ENCODE peak calls at places on chromosomes 5 and 9, in ten cellular contexts. One of them, this sample, is unnamed.

GRCh38 chr9:128192601-128193371 is 1.4 kb upstream of the CIZ1 start:
- DNase-seq in fibroblast of the aortic adventitia: peak
- DNase-seq in B cell: peak
- DNase-seq in HFFc6: peak
- DNase-seq in epithelial cell of esophagus: peak
- DNase-seq in adrenal gland: peak
- DNase-seq in MCF 10A: peak
- DNase-seq in A549: peak
- DNase-seq in gastrocnemius medialis: peak
- DNase-seq in endothelial cell: peak
- DNase-seq in this sample: peak

GRCh38 chr5:119367502-119368237 is 11.9 kb downstream of the TNFAIP8 start:
- DNase-seq in endothelial cell: no peak
- DNase-seq in A549: no peak
- DNase-seq in adrenal gland: no peak
- DNase-seq in epithelial cell of esophagus: peak
- DNase-seq in fibroblast of the aortic adventitia: peak
- DNase-seq in B cell: no peak
- DNase-seq in MCF 10A: peak
- DNase-seq in HFFc6: peak
- DNase-seq in gastrocnemius medialis: no peak
- DNase-seq in this sample: no peak

GRCh38 chr9:5286262-5286661 is 18.3 kb downstream of the RLN2 start:
- DNase-seq in endothelial cell: no peak
- DNase-seq in B cell: no peak
- DNase-seq in A549: no peak
- DNase-seq in gastrocnemius medialis: no peak
- DNase-seq in fibroblast of the aortic adventitia: no peak
- DNase-seq in HFFc6: no peak
- DNase-seq in adrenal gland: no peak
- DNase-seq in MCF 10A: no peak
- DNase-seq in epithelial cell of esophagus: no peak
- DNase-seq in this sample: no peak

GRCh38 chr9:38692707-38693106 is 27.2 kb downstream of the FAM240B start:
- DNase-seq in B cell: no peak
- DNase-seq in gastrocnemius medialis: no peak
- DNase-seq in A549: no peak
- DNase-seq in endothelial cell: no peak
- DNase-seq in epithelial cell of esophagus: no peak
- DNase-seq in MCF 10A: no peak
- DNase-seq in fibroblast of the aortic adventitia: no peak
- DNase-seq in HFFc6: no peak
- DNase-seq in adrenal gland: no peak
- DNase-seq in this sample: no peak

GRCh38 chr5:171783051-171783450 is 2.6 kb upstream of the SMIM23 start:
- DNase-seq in endothelial cell: no peak
- DNase-seq in epithelial cell of esophagus: peak
- DNase-seq in MCF 10A: peak
- DNase-seq in B cell: no peak
- DNase-seq in gastrocnemius medialis: no peak
- DNase-seq in A549: no peak
- DNase-seq in HFFc6: no peak
- DNase-seq in fibroblast of the aortic adventitia: peak
- DNase-seq in adrenal gland: no peak
- DNase-seq in this sample: no peak

GRCh38 chr5:31707294-31707693 is 68.4 kb downstream of the PDZD2 start:
- DNase-seq in fibroblast of the aortic adventitia: no peak
- DNase-seq in A549: peak
- DNase-seq in epithelial cell of esophagus: peak
- DNase-seq in adrenal gland: no peak
- DNase-seq in B cell: no peak
- DNase-seq in gastrocnemius medialis: no peak
- DNase-seq in HFFc6: no peak
- DNase-seq in endothelial cell: no peak
- DNase-seq in MCF 10A: no peak
- DNase-seq in this sample: no peak

GRCh38 chr9:27866741-27867140 is 293.5 kb upstream of the C9orf72 start:
- DNase-seq in fibroblast of the aortic adventitia: no peak
- DNase-seq in adrenal gland: no peak
- DNase-seq in gastrocnemius medialis: no peak
- DNase-seq in endothelial cell: no peak
- DNase-seq in HFFc6: no peak
- DNase-seq in epithelial cell of esophagus: no peak
- DNase-seq in B cell: no peak
- DNase-seq in MCF 10A: no peak
- DNase-seq in A549: no peak
- DNase-seq in this sample: no peak

GRCh38 chr5:139415221-139415861 is 11.5 kb upstream of the SPATA24 start:
- DNase-seq in fibroblast of the aortic adventitia: peak
- DNase-seq in B cell: no peak
- DNase-seq in adrenal gland: no peak
- DNase-seq in epithelial cell of esophagus: peak
- DNase-seq in endothelial cell: no peak
- DNase-seq in MCF 10A: peak
- DNase-seq in HFFc6: no peak
- DNase-seq in gastrocnemius medialis: peak
- DNase-seq in A549: no peak
- DNase-seq in this sample: no peak

GRCh38 chr9:8679405-8679951 is 879.9 kb upstream of the DMAC1 start:
- DNase-seq in endothelial cell: no peak
- DNase-seq in gastrocnemius medialis: no peak
- DNase-seq in fibroblast of the aortic adventitia: peak
- DNase-seq in B cell: no peak
- DNase-seq in MCF 10A: no peak
- DNase-seq in A549: no peak
- DNase-seq in HFFc6: no peak
- DNase-seq in epithelial cell of esophagus: no peak
- DNase-seq in adrenal gland: no peak
- DNase-seq in this sample: no peak

GRCh38 chr5:178588769-178589168 is 1.4 kb downstream of the COL23A1 start:
- DNase-seq in fibroblast of the aortic adventitia: no peak
- DNase-seq in B cell: no peak
- DNase-seq in HFFc6: no peak
- DNase-seq in epithelial cell of esophagus: no peak
- DNase-seq in endothelial cell: no peak
- DNase-seq in adrenal gland: no peak
- DNase-seq in MCF 10A: no peak
- DNase-seq in A549: no peak
- DNase-seq in gastrocnemius medialis: no peak
- DNase-seq in this sample: no peak

GRCh38 chr5:65072836-65073620 is 304.3 kb downstream of the CWC27 start:
- DNase-seq in gastrocnemius medialis: no peak
- DNase-seq in A549: no peak
- DNase-seq in MCF 10A: no peak
- DNase-seq in HFFc6: no peak
- DNase-seq in epithelial cell of esophagus: no peak
- DNase-seq in fibroblast of the aortic adventitia: no peak
- DNase-seq in B cell: no peak
- DNase-seq in endothelial cell: no peak
- DNase-seq in adrenal gland: no peak
- DNase-seq in this sample: no peak

GRCh38 chr9:84556556-84556955 is 113.0 kb upstream of the NTRK2 start:
- DNase-seq in adrenal gland: no peak
- DNase-seq in epithelial cell of esophagus: peak
- DNase-seq in A549: no peak
- DNase-seq in fibroblast of the aortic adventitia: no peak
- DNase-seq in HFFc6: no peak
- DNase-seq in gastrocnemius medialis: no peak
- DNase-seq in endothelial cell: no peak
- DNase-seq in MCF 10A: peak
- DNase-seq in B cell: no peak
- DNase-seq in this sample: no peak

GRCh38 chr9:115604831-115605483 is 487.0 kb upstream of the TNC start:
- DNase-seq in adrenal gland: no peak
- DNase-seq in HFFc6: peak
- DNase-seq in gastrocnemius medialis: no peak
- DNase-seq in MCF 10A: peak
- DNase-seq in fibroblast of the aortic adventitia: peak
- DNase-seq in A549: peak
- DNase-seq in endothelial cell: no peak
- DNase-seq in epithelial cell of esophagus: peak
- DNase-seq in B cell: no peak
- DNase-seq in this sample: no peak

GRCh38 chr9:19481971-19482404 is 73.2 kb downstream of the ACER2 start:
- DNase-seq in fibroblast of the aortic adventitia: no peak
- DNase-seq in HFFc6: no peak
- DNase-seq in A549: no peak
- DNase-seq in endothelial cell: no peak
- DNase-seq in B cell: no peak
- DNase-seq in gastrocnemius medialis: no peak
- DNase-seq in MCF 10A: no peak
- DNase-seq in adrenal gland: no peak
- DNase-seq in epithelial cell of esophagus: no peak
- DNase-seq in this sample: no peak

GRCh38 chr5:111551569-111552275 is 39.4 kb upstream of the STARD4 start:
- DNase-seq in MCF 10A: no peak
- DNase-seq in A549: no peak
- DNase-seq in gastrocnemius medialis: no peak
- DNase-seq in epithelial cell of esophagus: no peak
- DNase-seq in B cell: no peak
- DNase-seq in endothelial cell: no peak
- DNase-seq in fibroblast of the aortic adventitia: no peak
- DNase-seq in HFFc6: no peak
- DNase-seq in adrenal gland: no peak
- DNase-seq in this sample: no peak

GRCh38 chr5:5278201-5278814 is 138.2 kb downstream of the ADAMTS16 start:
- DNase-seq in gastrocnemius medialis: no peak
- DNase-seq in B cell: no peak
- DNase-seq in endothelial cell: no peak
- DNase-seq in adrenal gland: no peak
- DNase-seq in HFFc6: no peak
- DNase-seq in A549: peak
- DNase-seq in fibroblast of the aortic adventitia: no peak
- DNase-seq in MCF 10A: no peak
- DNase-seq in epithelial cell of esophagus: no peak
- DNase-seq in this sample: no peak

DNA sequence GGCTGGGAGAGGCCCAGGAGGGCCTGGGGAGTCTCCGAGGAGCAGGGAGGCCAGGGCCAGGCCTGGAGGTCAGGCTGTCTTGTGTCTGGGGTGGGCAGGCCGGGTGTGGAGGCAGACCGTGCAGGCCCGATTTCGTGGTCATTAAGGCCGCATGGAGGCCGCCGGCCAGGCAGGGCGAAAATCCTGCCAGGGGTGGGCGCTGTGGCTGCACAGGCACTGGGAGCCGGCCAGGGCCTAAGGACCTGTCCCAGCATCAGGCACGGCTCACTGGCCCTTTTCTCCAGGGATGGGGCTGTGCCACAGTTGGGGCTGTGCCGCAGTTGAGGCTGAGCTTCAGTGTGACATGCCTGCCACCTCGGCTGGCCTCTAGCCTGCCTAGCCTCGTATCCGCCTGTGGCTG is 35.9 kb downstream of the ASS1 start:
- DNase-seq in fibroblast of the aortic adventitia: no peak
- DNase-seq in MCF 10A: no peak
- DNase-seq in adrenal gland: no peak
- DNase-seq in HFFc6: no peak
- DNase-seq in epithelial cell of esophagus: no peak
- DNase-seq in B cell: no peak
- DNase-seq in endothelial cell: peak
- DNase-seq in A549: peak
- DNase-seq in gastrocnemius medialis: no peak
- DNase-seq in this sample: no peak
- TF ChIP-seq CTCF in fibroblast of the aortic adventitia: no peak
- TF ChIP-seq CTCF in MCF 10A: no peak
- TF ChIP-seq CTCF in adrenal gland: no peak
- TF ChIP-seq CTCF in HFFc6: peak
- TF ChIP-seq CTCF in epithelial cell of esophagus: no peak
- TF ChIP-seq CTCF in B cell: no peak
- TF ChIP-seq CTCF in endothelial cell: no peak
- TF ChIP-seq CTCF in A549: no peak
- TF ChIP-seq CTCF in gastrocnemius medialis: no peak
- TF ChIP-seq CTCF in this sample: no peak

DNA sequence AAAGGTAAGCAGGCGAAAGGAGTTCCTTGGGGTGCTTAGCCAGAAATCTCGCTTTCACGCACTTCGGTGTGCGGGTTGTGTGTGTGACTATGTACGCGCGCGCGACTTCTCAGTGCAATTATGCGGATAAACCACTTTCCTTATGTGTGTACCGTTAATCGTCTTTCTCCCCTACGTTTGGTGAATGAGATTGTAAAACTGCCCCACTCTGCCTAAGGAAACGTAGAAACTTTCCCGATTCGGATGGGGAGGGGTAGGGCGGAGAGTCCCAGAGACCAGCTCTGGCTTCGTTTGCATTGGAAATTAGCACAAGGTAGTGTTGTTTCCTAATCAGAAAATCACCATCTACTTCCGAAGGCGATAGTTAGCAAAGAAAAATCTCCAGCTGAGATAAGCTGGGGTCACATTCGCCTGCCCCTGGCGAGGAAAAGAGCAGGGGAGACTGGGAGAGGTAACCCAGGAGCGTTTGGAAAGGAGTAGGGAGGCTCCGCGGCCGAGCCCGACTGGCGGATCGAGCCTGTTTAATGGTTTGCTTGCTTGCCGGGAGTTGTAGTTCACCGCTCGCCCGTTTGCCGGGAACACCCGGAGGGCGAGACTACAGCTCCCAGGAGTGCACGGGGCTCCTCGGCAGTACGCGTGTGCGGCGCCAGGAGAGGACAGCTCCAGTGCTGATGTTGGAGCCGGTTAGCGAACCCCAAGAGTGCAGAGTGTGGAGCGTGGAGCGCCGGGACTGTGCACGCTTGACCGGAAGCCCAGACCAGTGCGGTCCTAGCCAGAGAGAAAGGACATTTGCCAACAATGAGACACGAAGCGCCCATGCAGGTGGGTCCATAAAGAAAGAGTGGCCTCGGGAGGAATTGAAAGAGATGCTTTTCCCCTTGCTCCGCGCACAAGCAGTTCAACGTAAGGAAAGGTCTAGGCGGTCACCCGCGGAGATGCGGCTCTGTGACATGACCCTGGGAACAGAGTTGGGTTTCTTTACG is at the start of gene RAB3C:
- DNase-seq in A549: peak
- DNase-seq in MCF 10A: peak
- DNase-seq in HFFc6: peak
- DNase-seq in fibroblast of the aortic adventitia: peak
- DNase-seq in epithelial cell of esophagus: peak
- DNase-seq in gastrocnemius medialis: peak
- DNase-seq in B cell: peak
- DNase-seq in endothelial cell: peak
- DNase-seq in adrenal gland: peak
- DNase-seq in this sample: no peak
- TF ChIP-seq CTCF in A549: no peak
- TF ChIP-seq CTCF in MCF 10A: no peak
- TF ChIP-seq CTCF in HFFc6: no peak
- TF ChIP-seq CTCF in fibroblast of the aortic adventitia: peak
- TF ChIP-seq CTCF in epithelial cell of esophagus: peak
- TF ChIP-seq CTCF in gastrocnemius medialis: no peak
- TF ChIP-seq CTCF in B cell: no peak
- TF ChIP-seq CTCF in endothelial cell: no peak
- TF ChIP-seq CTCF in adrenal gland: peak
- TF ChIP-seq CTCF in this sample: no peak

GRCh38 chr5:140690941-140691924 is at the start of the genes HARS1 and HARS2:
- DNase-seq in B cell: peak
- DNase-seq in fibroblast of the aortic adventitia: peak
- DNase-seq in MCF 10A: peak
- DNase-seq in endothelial cell: peak
- DNase-seq in adrenal gland: peak
- DNase-seq in A549: peak
- DNase-seq in gastrocnemius medialis: peak
- DNase-seq in epithelial cell of esophagus: peak
- DNase-seq in HFFc6: peak
- DNase-seq in this sample: peak
- TF ChIP-seq CTCF in B cell: no peak
- TF ChIP-seq CTCF in fibroblast of the aortic adventitia: peak
- TF ChIP-seq CTCF in MCF 10A: no peak
- TF ChIP-seq CTCF in endothelial cell: no peak
- TF ChIP-seq CTCF in adrenal gland: peak
- TF ChIP-seq CTCF in A549: no peak
- TF ChIP-seq CTCF in gastrocnemius medialis: no peak
- TF ChIP-seq CTCF in epithelial cell of esophagus: no peak
- TF ChIP-seq CTCF in HFFc6: no peak
- TF ChIP-seq CTCF in this sample: no peak

GRCh38 chr9:135819905-135820304 is 87.4 kb downstream of the CAMSAP1 start:
- DNase-seq in gastrocnemius medialis: no peak
- DNase-seq in adrenal gland: no peak
- DNase-seq in MCF 10A: no peak
- DNase-seq in B cell: no peak
- DNase-seq in HFFc6: no peak
- DNase-seq in fibroblast of the aortic adventitia: no peak
- DNase-seq in epithelial cell of esophagus: no peak
- DNase-seq in endothelial cell: no peak
- DNase-seq in A549: no peak
- DNase-seq in this sample: no peak
- TF ChIP-seq CTCF in gastrocnemius medialis: no peak
- TF ChIP-seq CTCF in adrenal gland: no peak
- TF ChIP-seq CTCF in MCF 10A: no peak
- TF ChIP-seq CTCF in B cell: no peak
- TF ChIP-seq CTCF in HFFc6: peak
- TF ChIP-seq CTCF in fibroblast of the aortic adventitia: no peak
- TF ChIP-seq CTCF in epithelial cell of esophagus: no peak
- TF ChIP-seq CTCF in endothelial cell: no peak
- TF ChIP-seq CTCF in A549: no peak
- TF ChIP-seq CTCF in this sample: no peak

This sample was measured in natural killer cell.